ENCODE peak calls at places on chromosomes 7 and 10, in eight cellular contexts. T is IMR-90, I is ovary, A is bronchial epithelial cell, N is cardiac muscle cell, H is astrocyte of the spinal cord, M is activated B cell treated with CpG ODN at 0.5 μM for 24 hours, K is fibroblast of lung. Z is an unnamed sample.

GRCh38 chr10:124325998-124326636 is 92.6 kb downstream of the OAT start:
- DNase-seq in T (no peak), I (no peak), A (no peak), N (no peak), H (no peak), M (no peak), K (no peak), Z (no peak)

GRCh38 chr7:140596751-140597424 is 43.7 kb downstream of the DENND2A start:
- DNase-seq in T (peak; percentile 79), I (peak; percentile 46), A (no peak), N (peak; percentile 83), H (peak; percentile 91), M (no peak), K (peak; percentile 85), Z (no peak)

GRCh38 chr7:139602143-139602722 is 78.7 kb downstream of the CLEC2L start:
- DNase-seq in T (peak; percentile 42), I (no peak), A (peak; percentile 47), N (peak; percentile 63), H (peak; percentile 59), M (no peak), K (peak; percentile 59), Z (no peak)

GRCh38 chr7:87148332-87148955 is 3.8 kb upstream of the DMTF1 start:
- DNase-seq in T (peak; percentile 26), I (no peak), A (peak; percentile 54), N (peak; percentile 67), H (peak; percentile 36), M (no peak), K (peak; percentile 67), Z (no peak)

GRCh38 chr10:101749511-101750016 is 26.4 kb downstream of the FGF8 start:
- DNase-seq in T (no peak), I (no peak), A (no peak), N (no peak), H (no peak), M (no peak), K (no peak), Z (no peak)

GRCh38 chr7:106067678-106068077 is 44.4 kb downstream of the SYPL1 start:
- DNase-seq in T (no peak), I (no peak), A (no peak), N (no peak), H (no peak), M (no peak), K (no peak), Z (no peak)

GRCh38 chr10:30495687-30496086 is 61.7 kb downstream of the MAP3K8 start:
- DNase-seq in T (peak; percentile 47), I (no peak), A (peak; percentile 25), N (no peak), H (no peak), M (no peak), K (no peak), Z (no peak)

GRCh38 chr7:106421181-106421762 is 136.5 kb upstream of the NAMPT start:
- DNase-seq in T (peak; percentile 95), I (peak; percentile 86), A (peak; percentile 79), N (peak; percentile 99), H (peak; percentile 94), M (no peak), K (peak; percentile 98), Z (peak; percentile 63)

GRCh38 chr10:116809528-116810500 is 39.5 kb upstream of the ENO4 start:
- DNase-seq in T (no peak), I (no peak), A (peak; percentile 42), N (peak; percentile 19), H (no peak), M (no peak), K (no peak), Z (no peak)

GRCh38 chr7:135251502-135252327 is 18.1 kb downstream of the STRA8 start:
- DNase-seq in T (no peak), I (no peak), A (no peak), N (no peak), H (no peak), M (no peak), K (no peak), Z (no peak)

GRCh38 chr10:12844796-12845524 is 156.6 kb downstream of the CCDC3 start:
- DNase-seq in T (peak; percentile 91), I (peak; percentile 69), A (peak; percentile 75), N (peak; percentile 93), H (peak; percentile 90), M (no peak), K (peak; percentile 71), Z (no peak)

GRCh38 chr7:133753513-133753912 is 373.6 kb upstream of the LRGUK start:
- DNase-seq in T (no peak), I (no peak), A (peak; percentile 59), N (no peak), H (no peak), M (no peak), K (no peak), Z (no peak)

GRCh38 chr10:75497997-75498797 is 66.8 kb downstream of the LRMDA start:
- DNase-seq in T (peak; percentile 17), I (peak; percentile 74), A (peak; percentile 5), N (peak; percentile 72), H (no peak), M (no peak), K (peak; percentile 80), Z (no peak)

GRCh38 chr7:155329225-155329624 is 31.5 kb downstream of the INSIG1 start:
- DNase-seq in T (no peak), I (no peak), A (no peak), N (no peak), H (no peak), M (no peak), K (no peak), Z (no peak)

GRCh38 chr10:101028446-101029244 is 2.3 kb downstream of the PDZD7 start:
- DNase-seq in T (no peak), I (no peak), A (no peak), N (no peak), H (no peak), M (no peak), K (no peak), Z (no peak)

GRCh38 chr7:121504478-121504877 is 108.4 kb upstream of the FAM3C start:
- DNase-seq in T (peak; percentile 76), I (no peak), A (peak; percentile 67), N (peak; percentile 88), H (peak; percentile 83), M (no peak), K (peak; percentile 72), Z (no peak)

GRCh38 chr7:26156454-26157365 is 4.7 kb downstream of the NFE2L3 start:
- DNase-seq in T (peak; percentile 97), I (no peak), A (peak; percentile 95), N (peak; percentile 94), H (peak; percentile 95), M (no peak), K (peak; percentile 89), Z (no peak)

GRCh38 chr10:74035324-74035723 is 37.4 kb downstream of the VCL start:
- DNase-seq in T (peak; percentile 49), I (no peak), A (no peak), N (peak; percentile 33), H (no peak), M (no peak), K (peak; percentile 52), Z (no peak)
- TF ChIP-seq CTCF in T (peak; percentile 23), I (no peak), A (no peak), N (peak; percentile 17), H (peak; percentile 37), M (no peak), K (peak; percentile 37), Z (no peak)

DNA sequence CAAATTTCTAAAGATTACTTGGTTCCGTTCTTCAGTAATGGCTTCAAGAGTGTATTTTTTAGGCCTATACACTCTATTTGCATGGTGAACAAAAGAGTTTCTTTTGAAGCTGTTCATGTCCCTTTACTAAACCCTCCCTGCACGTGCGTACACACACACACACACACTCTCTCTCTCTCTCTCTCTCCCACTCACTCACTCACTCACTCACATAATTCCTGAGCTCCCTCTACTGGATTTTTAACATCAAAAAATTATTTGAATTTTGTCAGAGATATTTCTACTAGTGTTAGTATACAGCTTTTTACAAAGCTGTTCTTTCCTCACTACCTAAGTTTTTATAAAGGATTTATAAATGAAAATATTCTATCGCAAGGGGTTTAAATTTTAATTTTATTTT is 85.9 kb downstream of the UBE3C start:
- DNase-seq in T (peak; percentile 59), I (no peak), A (peak; percentile 13), N (peak; percentile 60), H (peak; percentile 37), M (no peak), K (peak; percentile 68), Z (no peak)
- TF ChIP-seq CTCF in T (peak; percentile 46), I (no peak), A (peak; percentile 6), N (peak; percentile 29), H (no peak), M (no peak), K (peak; percentile 11), Z (no peak)

GRCh38 chr10:83374741-83375140 is 764.6 kb upstream of the GHITM start:
- DNase-seq in T (no peak), I (no peak), A (no peak), N (no peak), H (no peak), M (no peak), K (no peak), Z (no peak)

GRCh38 chr10:83372646-83373045 is 766.7 kb upstream of the GHITM start:
- DNase-seq in T (peak; percentile 16), I (no peak), A (no peak), N (no peak), H (peak; percentile 1), M (no peak), K (no peak), Z (no peak)

GRCh38 chr10:83371696-83372490 is 767.4 kb upstream of the GHITM start:
- DNase-seq in T (no peak), I (no peak), A (no peak), N (no peak), H (no peak), M (no peak), K (no peak), Z (no peak)

GRCh38 chr10:83375274-83375673 is 764.0 kb upstream of the GHITM start:
- DNase-seq in T (no peak), I (no peak), A (no peak), N (no peak), H (no peak), M (no peak), K (no peak), Z (no peak)

DNA sequence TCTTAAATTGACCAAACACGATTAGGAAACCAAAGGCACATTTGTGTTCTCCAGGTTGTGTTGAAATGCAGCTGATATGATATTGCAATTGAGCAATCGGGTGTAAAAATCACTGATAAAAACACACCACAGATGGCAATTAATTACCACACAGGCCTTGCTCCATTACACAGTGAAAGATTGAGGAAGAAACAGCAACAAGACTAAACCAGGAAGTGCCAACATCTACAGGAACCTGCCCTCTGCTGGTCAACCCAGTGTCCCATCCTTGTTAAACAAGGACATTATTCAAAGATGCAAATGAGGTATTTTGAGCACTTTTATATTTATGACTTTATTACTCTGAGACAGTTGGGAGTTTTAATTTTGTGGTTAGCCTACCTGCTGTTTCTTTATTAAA is 765.6 kb upstream of the GHITM start:
- DNase-seq in T (no peak), I (no peak), A (peak; percentile 26), N (peak; percentile 66), H (no peak), M (no peak), K (no peak), Z (no peak)
- TF ChIP-seq CTCF in T (peak; percentile 2), I (no peak), A (peak; percentile 49), N (peak; percentile 62), H (peak; percentile 23), M (no peak), K (no peak), Z (no peak)

DNA sequence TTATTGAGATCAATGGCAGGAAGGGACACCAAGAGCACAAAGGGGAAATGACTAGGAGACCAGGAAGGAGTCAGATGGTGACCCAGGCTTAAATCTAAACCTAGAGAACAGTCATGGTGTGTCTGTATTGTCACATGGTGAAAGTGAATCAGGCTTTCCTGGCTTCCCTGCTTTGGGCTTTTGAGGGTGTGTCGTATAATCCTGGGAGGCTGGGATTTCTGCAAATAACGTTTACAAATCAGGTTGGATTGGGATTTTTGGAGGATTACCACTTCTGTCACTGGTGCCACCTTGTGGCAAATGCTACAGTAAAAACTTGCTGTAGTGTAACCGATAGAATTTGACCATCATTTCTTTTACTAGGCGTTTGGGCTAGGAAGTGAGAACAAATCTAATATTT is 502.6 kb downstream of the NRG3 start:
- DNase-seq in T (no peak), I (no peak), A (peak; percentile 0), N (peak; percentile 44), H (no peak), M (no peak), K (peak; percentile 13), Z (no peak)
- TF ChIP-seq CTCF in T (no peak), I (no peak), A (no peak), N (peak; percentile 35), H (peak; percentile 6), M (no peak), K (no peak), Z (no peak)